ENCODE peak calls at places on chromosomes 2 and 18, in seven cellular contexts. One of them, this sample, is unnamed.

GRCh38 chr18:35661483-35662146 is 80.1 kb downstream of the GALNT1 start:
- DNase-seq in T-helper 2 cell: no peak
- DNase-seq in uterus: no peak
- DNase-seq in RPMI7951: no peak
- DNase-seq in psoas muscle: no peak
- DNase-seq in stimulated activated CD8-positive, alpha-beta memory T cell treated with anti-CD3 and anti-CD28 coated beads, Interleukin-15, amount 100 ng/mL, for 24 hours: no peak
- DNase-seq in LoVo: no peak
- DNase-seq in this sample: no peak

GRCh38 chr2:106115250-106115649 is 78.9 kb downstream of the UXS1 start:
- DNase-seq in psoas muscle: no peak
- DNase-seq in uterus: no peak
- DNase-seq in LoVo: peak
- DNase-seq in T-helper 2 cell: no peak
- DNase-seq in RPMI7951: peak
- DNase-seq in stimulated activated CD8-positive, alpha-beta memory T cell treated with anti-CD3 and anti-CD28 coated beads, Interleukin-15, amount 100 ng/mL, for 24 hours: no peak
- DNase-seq in this sample: no peak

GRCh38 chr18:40983835-40984234 is 971.2 kb upstream of the PIK3C3 start:
- DNase-seq in psoas muscle: no peak
- DNase-seq in T-helper 2 cell: no peak
- DNase-seq in RPMI7951: no peak
- DNase-seq in uterus: no peak
- DNase-seq in stimulated activated CD8-positive, alpha-beta memory T cell treated with anti-CD3 and anti-CD28 coated beads, Interleukin-15, amount 100 ng/mL, for 24 hours: no peak
- DNase-seq in LoVo: no peak
- DNase-seq in this sample: no peak

GRCh38 chr2:191303349-191304005 is 58.3 kb downstream of the MYO1B start:
- DNase-seq in LoVo: no peak
- DNase-seq in stimulated activated CD8-positive, alpha-beta memory T cell treated with anti-CD3 and anti-CD28 coated beads, Interleukin-15, amount 100 ng/mL, for 24 hours: no peak
- DNase-seq in RPMI7951: no peak
- DNase-seq in psoas muscle: no peak
- DNase-seq in T-helper 2 cell: no peak
- DNase-seq in uterus: no peak
- DNase-seq in this sample: no peak

GRCh38 chr2:149857344-149857743 is 269.8 kb upstream of the MMADHC start:
- DNase-seq in psoas muscle: no peak
- DNase-seq in T-helper 2 cell: no peak
- DNase-seq in uterus: no peak
- DNase-seq in stimulated activated CD8-positive, alpha-beta memory T cell treated with anti-CD3 and anti-CD28 coated beads, Interleukin-15, amount 100 ng/mL, for 24 hours: no peak
- DNase-seq in RPMI7951: peak
- DNase-seq in LoVo: no peak
- DNase-seq in this sample: no peak

GRCh38 chr2:67828066-67828465 is 234.7 kb downstream of the C1D start:
- DNase-seq in T-helper 2 cell: no peak
- DNase-seq in LoVo: no peak
- DNase-seq in uterus: no peak
- DNase-seq in stimulated activated CD8-positive, alpha-beta memory T cell treated with anti-CD3 and anti-CD28 coated beads, Interleukin-15, amount 100 ng/mL, for 24 hours: no peak
- DNase-seq in RPMI7951: no peak
- DNase-seq in psoas muscle: no peak
- DNase-seq in this sample: no peak

GRCh38 chr2:66984864-66985263 is 412.3 kb upstream of the ETAA1 start:
- DNase-seq in psoas muscle: no peak
- DNase-seq in RPMI7951: no peak
- DNase-seq in stimulated activated CD8-positive, alpha-beta memory T cell treated with anti-CD3 and anti-CD28 coated beads, Interleukin-15, amount 100 ng/mL, for 24 hours: no peak
- DNase-seq in LoVo: no peak
- DNase-seq in T-helper 2 cell: no peak
- DNase-seq in uterus: no peak
- DNase-seq in this sample: no peak

GRCh38 chr2:200350796-200351195 is 44.3 kb downstream of the SPATS2L start:
- DNase-seq in T-helper 2 cell: no peak
- DNase-seq in psoas muscle: no peak
- DNase-seq in RPMI7951: peak
- DNase-seq in uterus: no peak
- DNase-seq in LoVo: no peak
- DNase-seq in stimulated activated CD8-positive, alpha-beta memory T cell treated with anti-CD3 and anti-CD28 coated beads, Interleukin-15, amount 100 ng/mL, for 24 hours: no peak
- DNase-seq in this sample: no peak

GRCh38 chr2:178829299-178829698 is 22.1 kb upstream of the TTN start:
- DNase-seq in RPMI7951: peak
- DNase-seq in LoVo: no peak
- DNase-seq in psoas muscle: no peak
- DNase-seq in T-helper 2 cell: no peak
- DNase-seq in stimulated activated CD8-positive, alpha-beta memory T cell treated with anti-CD3 and anti-CD28 coated beads, Interleukin-15, amount 100 ng/mL, for 24 hours: no peak
- DNase-seq in uterus: no peak
- DNase-seq in this sample: no peak

GRCh38 chr2:144265654-144266053 is 254.3 kb downstream of the ZEB2 start:
- DNase-seq in RPMI7951: no peak
- DNase-seq in psoas muscle: no peak
- DNase-seq in stimulated activated CD8-positive, alpha-beta memory T cell treated with anti-CD3 and anti-CD28 coated beads, Interleukin-15, amount 100 ng/mL, for 24 hours: no peak
- DNase-seq in LoVo: no peak
- DNase-seq in uterus: no peak
- DNase-seq in T-helper 2 cell: no peak
- DNase-seq in this sample: no peak

GRCh38 chr2:157216421-157216965 is 41.0 kb upstream of the GALNT5 start:
- DNase-seq in psoas muscle: no peak
- DNase-seq in uterus: no peak
- DNase-seq in T-helper 2 cell: no peak
- DNase-seq in LoVo: no peak
- DNase-seq in RPMI7951: no peak
- DNase-seq in stimulated activated CD8-positive, alpha-beta memory T cell treated with anti-CD3 and anti-CD28 coated beads, Interleukin-15, amount 100 ng/mL, for 24 hours: no peak
- DNase-seq in this sample: no peak

GRCh38 chr2:219969508-219969907 is 342.1 kb downstream of the SLC4A3 start:
- DNase-seq in stimulated activated CD8-positive, alpha-beta memory T cell treated with anti-CD3 and anti-CD28 coated beads, Interleukin-15, amount 100 ng/mL, for 24 hours: no peak
- DNase-seq in RPMI7951: peak
- DNase-seq in uterus: no peak
- DNase-seq in T-helper 2 cell: no peak
- DNase-seq in LoVo: no peak
- DNase-seq in psoas muscle: no peak
- DNase-seq in this sample: no peak

GRCh38 chr2:217685255-217685605 is 317.6 kb downstream of the TNS1 start:
- DNase-seq in uterus: peak
- DNase-seq in RPMI7951: peak
- DNase-seq in stimulated activated CD8-positive, alpha-beta memory T cell treated with anti-CD3 and anti-CD28 coated beads, Interleukin-15, amount 100 ng/mL, for 24 hours: no peak
- DNase-seq in LoVo: peak
- DNase-seq in psoas muscle: peak
- DNase-seq in T-helper 2 cell: no peak
- DNase-seq in this sample: no peak

GRCh38 chr2:101190753-101191516 is 39.8 kb upstream of the TBC1D8 start:
- DNase-seq in T-helper 2 cell: no peak
- DNase-seq in RPMI7951: no peak
- DNase-seq in uterus: no peak
- DNase-seq in stimulated activated CD8-positive, alpha-beta memory T cell treated with anti-CD3 and anti-CD28 coated beads, Interleukin-15, amount 100 ng/mL, for 24 hours: no peak
- DNase-seq in psoas muscle: no peak
- DNase-seq in LoVo: no peak
- DNase-seq in this sample: no peak

GRCh38 chr2:56811401-56811800 is 627.6 kb downstream of the CCDC85A start:
- DNase-seq in T-helper 2 cell: no peak
- DNase-seq in psoas muscle: no peak
- DNase-seq in RPMI7951: no peak
- DNase-seq in uterus: no peak
- DNase-seq in LoVo: no peak
- DNase-seq in stimulated activated CD8-positive, alpha-beta memory T cell treated with anti-CD3 and anti-CD28 coated beads, Interleukin-15, amount 100 ng/mL, for 24 hours: no peak
- DNase-seq in this sample: no peak

GRCh38 chr2:46020416-46020815 is 276.8 kb upstream of the EPAS1 start:
- DNase-seq in uterus: no peak
- DNase-seq in LoVo: no peak
- DNase-seq in T-helper 2 cell: no peak
- DNase-seq in psoas muscle: no peak
- DNase-seq in RPMI7951: no peak
- DNase-seq in stimulated activated CD8-positive, alpha-beta memory T cell treated with anti-CD3 and anti-CD28 coated beads, Interleukin-15, amount 100 ng/mL, for 24 hours: no peak
- DNase-seq in this sample: no peak

GRCh38 chr18:21669736-21670135 is 34.8 kb downstream of the ABHD3 start:
- DNase-seq in psoas muscle: no peak
- DNase-seq in stimulated activated CD8-positive, alpha-beta memory T cell treated with anti-CD3 and anti-CD28 coated beads, Interleukin-15, amount 100 ng/mL, for 24 hours: no peak
- DNase-seq in LoVo: peak
- DNase-seq in RPMI7951: peak
- DNase-seq in T-helper 2 cell: no peak
- DNase-seq in uterus: no peak
- DNase-seq in this sample: no peak

GRCh38 chr2:241500431-241500975 is 7.9 kb downstream of the STK25 start:
- DNase-seq in stimulated activated CD8-positive, alpha-beta memory T cell treated with anti-CD3 and anti-CD28 coated beads, Interleukin-15, amount 100 ng/mL, for 24 hours: no peak
- DNase-seq in LoVo: no peak
- DNase-seq in psoas muscle: no peak
- DNase-seq in T-helper 2 cell: no peak
- DNase-seq in RPMI7951: no peak
- DNase-seq in uterus: no peak
- DNase-seq in this sample: no peak

GRCh38 chr18:23710068-23710527 is 20.8 kb downstream of the LAMA3 start:
- DNase-seq in uterus: no peak
- DNase-seq in LoVo: peak
- DNase-seq in RPMI7951: peak
- DNase-seq in psoas muscle: no peak
- DNase-seq in stimulated activated CD8-positive, alpha-beta memory T cell treated with anti-CD3 and anti-CD28 coated beads, Interleukin-15, amount 100 ng/mL, for 24 hours: no peak
- DNase-seq in T-helper 2 cell: no peak
- DNase-seq in this sample: no peak

GRCh38 chr2:214671330-214671850 is 138.1 kb downstream of the BARD1 start:
- DNase-seq in stimulated activated CD8-positive, alpha-beta memory T cell treated with anti-CD3 and anti-CD28 coated beads, Interleukin-15, amount 100 ng/mL, for 24 hours: no peak
- DNase-seq in uterus: no peak
- DNase-seq in psoas muscle: no peak
- DNase-seq in RPMI7951: no peak
- DNase-seq in T-helper 2 cell: no peak
- DNase-seq in LoVo: no peak
- DNase-seq in this sample: no peak

GRCh38 chr2:134333646-134334189 is 79.8 kb downstream of the MGAT5 start:
- DNase-seq in stimulated activated CD8-positive, alpha-beta memory T cell treated with anti-CD3 and anti-CD28 coated beads, Interleukin-15, amount 100 ng/mL, for 24 hours: no peak
- DNase-seq in psoas muscle: no peak
- DNase-seq in RPMI7951: peak
- DNase-seq in T-helper 2 cell: no peak
- DNase-seq in LoVo: no peak
- DNase-seq in uterus: no peak
- DNase-seq in this sample: no peak

GRCh38 chr2:10932345-10933151 is 20.8 kb downstream of the KCNF1 start:
- DNase-seq in psoas muscle: no peak
- DNase-seq in LoVo: no peak
- DNase-seq in RPMI7951: no peak
- DNase-seq in stimulated activated CD8-positive, alpha-beta memory T cell treated with anti-CD3 and anti-CD28 coated beads, Interleukin-15, amount 100 ng/mL, for 24 hours: no peak
- DNase-seq in uterus: no peak
- DNase-seq in T-helper 2 cell: no peak
- DNase-seq in this sample: no peak

GRCh38 chr2:232563580-232563979 is 13.1 kb downstream of the EIF4E2 start:
- DNase-seq in stimulated activated CD8-positive, alpha-beta memory T cell treated with anti-CD3 and anti-CD28 coated beads, Interleukin-15, amount 100 ng/mL, for 24 hours: no peak
- DNase-seq in T-helper 2 cell: no peak
- DNase-seq in LoVo: no peak
- DNase-seq in uterus: no peak
- DNase-seq in RPMI7951: no peak
- DNase-seq in psoas muscle: no peak
- DNase-seq in this sample: no peak

GRCh38 chr2:18445412-18446320 is 114.8 kb downstream of the RDH14 start:
- DNase-seq in T-helper 2 cell: no peak
- DNase-seq in psoas muscle: peak
- DNase-seq in RPMI7951: no peak
- DNase-seq in uterus: peak
- DNase-seq in stimulated activated CD8-positive, alpha-beta memory T cell treated with anti-CD3 and anti-CD28 coated beads, Interleukin-15, amount 100 ng/mL, for 24 hours: no peak
- DNase-seq in LoVo: no peak
- DNase-seq in this sample: no peak

GRCh38 chr2:208306291-208306690 is 40.2 kb downstream of the PIKFYVE start:
- DNase-seq in LoVo: no peak
- DNase-seq in stimulated activated CD8-positive, alpha-beta memory T cell treated with anti-CD3 and anti-CD28 coated beads, Interleukin-15, amount 100 ng/mL, for 24 hours: no peak
- DNase-seq in T-helper 2 cell: no peak
- DNase-seq in uterus: no peak
- DNase-seq in psoas muscle: no peak
- DNase-seq in RPMI7951: peak
- DNase-seq in this sample: no peak

GRCh38 chr2:231680992-231681852 is 27.1 kb upstream of the PTMA start:
- DNase-seq in T-helper 2 cell: no peak
- DNase-seq in LoVo: peak
- DNase-seq in uterus: peak
- DNase-seq in RPMI7951: peak
- DNase-seq in psoas muscle: peak
- DNase-seq in stimulated activated CD8-positive, alpha-beta memory T cell treated with anti-CD3 and anti-CD28 coated beads, Interleukin-15, amount 100 ng/mL, for 24 hours: no peak
- DNase-seq in this sample: no peak

GRCh38 chr2:174336403-174337336 is 1.9 kb downstream of the SP9 start:
- DNase-seq in psoas muscle: peak
- DNase-seq in LoVo: peak
- DNase-seq in RPMI7951: peak
- DNase-seq in uterus: no peak
- DNase-seq in stimulated activated CD8-positive, alpha-beta memory T cell treated with anti-CD3 and anti-CD28 coated beads, Interleukin-15, amount 100 ng/mL, for 24 hours: no peak
- DNase-seq in T-helper 2 cell: no peak
- DNase-seq in this sample: no peak

GRCh38 chr2:41791523-41791922 is 256.3 kb upstream of the PKDCC start:
- DNase-seq in RPMI7951: peak
- DNase-seq in LoVo: peak
- DNase-seq in stimulated activated CD8-positive, alpha-beta memory T cell treated with anti-CD3 and anti-CD28 coated beads, Interleukin-15, amount 100 ng/mL, for 24 hours: no peak
- DNase-seq in psoas muscle: no peak
- DNase-seq in uterus: no peak
- DNase-seq in T-helper 2 cell: no peak
- DNase-seq in this sample: no peak

GRCh38 chr2:54601339-54601738 is 122.1 kb upstream of the EML6 start:
- DNase-seq in uterus: no peak
- DNase-seq in RPMI7951: peak
- DNase-seq in psoas muscle: no peak
- DNase-seq in T-helper 2 cell: no peak
- DNase-seq in stimulated activated CD8-positive, alpha-beta memory T cell treated with anti-CD3 and anti-CD28 coated beads, Interleukin-15, amount 100 ng/mL, for 24 hours: no peak
- DNase-seq in LoVo: no peak
- DNase-seq in this sample: no peak

GRCh38 chr2:110126086-110126773 is 10.6 kb upstream of the MALL start:
- DNase-seq in stimulated activated CD8-positive, alpha-beta memory T cell treated with anti-CD3 and anti-CD28 coated beads, Interleukin-15, amount 100 ng/mL, for 24 hours: no peak
- DNase-seq in T-helper 2 cell: no peak
- DNase-seq in uterus: no peak
- DNase-seq in RPMI7951: no peak
- DNase-seq in LoVo: no peak
- DNase-seq in psoas muscle: no peak
- DNase-seq in this sample: no peak

GRCh38 chr2:228917195-228917594 is 353.9 kb downstream of the PID1 start:
- DNase-seq in stimulated activated CD8-positive, alpha-beta memory T cell treated with anti-CD3 and anti-CD28 coated beads, Interleukin-15, amount 100 ng/mL, for 24 hours: no peak
- DNase-seq in LoVo: no peak
- DNase-seq in T-helper 2 cell: no peak
- DNase-seq in psoas muscle: no peak
- DNase-seq in uterus: no peak
- DNase-seq in RPMI7951: no peak
- DNase-seq in this sample: no peak

GRCh38 chr18:36693931-36694661 is 134.7 kb downstream of the TPGS2 start:
- DNase-seq in LoVo: no peak
- DNase-seq in T-helper 2 cell: no peak
- DNase-seq in uterus: no peak
- DNase-seq in stimulated activated CD8-positive, alpha-beta memory T cell treated with anti-CD3 and anti-CD28 coated beads, Interleukin-15, amount 100 ng/mL, for 24 hours: no peak
- DNase-seq in psoas muscle: no peak
- DNase-seq in RPMI7951: peak
- DNase-seq in this sample: no peak

GRCh38 chr2:127176371-127177311 is 43.5 kb downstream of the CYP27C1 start:
- DNase-seq in uterus: peak
- DNase-seq in stimulated activated CD8-positive, alpha-beta memory T cell treated with anti-CD3 and anti-CD28 coated beads, Interleukin-15, amount 100 ng/mL, for 24 hours: no peak
- DNase-seq in psoas muscle: peak
- DNase-seq in LoVo: no peak
- DNase-seq in T-helper 2 cell: no peak
- DNase-seq in RPMI7951: peak
- DNase-seq in this sample: no peak

GRCh38 chr2:168593713-168594112 is 137.6 kb downstream of the CERS6 start:
- DNase-seq in uterus: no peak
- DNase-seq in stimulated activated CD8-positive, alpha-beta memory T cell treated with anti-CD3 and anti-CD28 coated beads, Interleukin-15, amount 100 ng/mL, for 24 hours: no peak
- DNase-seq in RPMI7951: no peak
- DNase-seq in T-helper 2 cell: no peak
- DNase-seq in LoVo: no peak
- DNase-seq in psoas muscle: no peak
- DNase-seq in this sample: no peak

GRCh38 chr2:8938384-8938783 is 65.1 kb downstream of the MBOAT2 start:
- DNase-seq in T-helper 2 cell: no peak
- DNase-seq in LoVo: no peak
- DNase-seq in uterus: no peak
- DNase-seq in stimulated activated CD8-positive, alpha-beta memory T cell treated with anti-CD3 and anti-CD28 coated beads, Interleukin-15, amount 100 ng/mL, for 24 hours: no peak
- DNase-seq in psoas muscle: no peak
- DNase-seq in RPMI7951: no peak
- DNase-seq in this sample: no peak

This sample was measured in T-helper 17 cell.